ENCODE peak calls at places on chromosomes 11 and 22, in five cellular contexts. One of them, this sample, is unnamed.

GRCh38 chr11:76700177-76701100 is 29.9 kb upstream of the LRRC32 start:
- DNase-seq in spleen: peak; percentile 49
- DNase-seq in mammary epithelial cell: peak; percentile 12
- DNase-seq in cardiac muscle cell: no peak
- DNase-seq in GM23338: no peak
- DNase-seq in this sample: peak; percentile 84

GRCh38 chr11:59901306-59901705 is 22.7 kb downstream of the OOSP3 start:
- DNase-seq in spleen: no peak
- DNase-seq in mammary epithelial cell: peak; percentile 85
- DNase-seq in cardiac muscle cell: no peak
- DNase-seq in GM23338: no peak
- DNase-seq in this sample: no peak

GRCh38 chr22:40749829-40750228 is 69.3 kb downstream of the SLC25A17 start:
- DNase-seq in spleen: no peak
- DNase-seq in mammary epithelial cell: no peak
- DNase-seq in cardiac muscle cell: no peak
- DNase-seq in GM23338: no peak
- DNase-seq in this sample: no peak

GRCh38 chr11:61698173-61698965 is 18.2 kb downstream of the DAGLA start:
- DNase-seq in spleen: no peak
- DNase-seq in mammary epithelial cell: no peak
- DNase-seq in cardiac muscle cell: no peak
- DNase-seq in GM23338: no peak
- DNase-seq in this sample: no peak

GRCh38 chr22:32964411-32965057 is 93.6 kb downstream of the SYN3 start:
- DNase-seq in spleen: no peak
- DNase-seq in mammary epithelial cell: peak; percentile 74
- DNase-seq in cardiac muscle cell: no peak
- DNase-seq in GM23338: no peak
- DNase-seq in this sample: no peak

GRCh38 chr11:92528051-92528450 is 303.4 kb downstream of the FAT3 start:
- DNase-seq in spleen: no peak
- DNase-seq in mammary epithelial cell: peak; percentile 83
- DNase-seq in cardiac muscle cell: no peak
- DNase-seq in GM23338: no peak
- DNase-seq in this sample: no peak

GRCh38 chr11:61598886-61599868 is 18.3 kb upstream of the SYT7 start:
- DNase-seq in spleen: no peak
- DNase-seq in mammary epithelial cell: no peak
- DNase-seq in cardiac muscle cell: peak; percentile 23
- DNase-seq in GM23338: peak; percentile 71
- DNase-seq in this sample: peak; percentile 39

GRCh38 chr11:58524232-58525036 is 16.5 kb upstream of the OR5B21 start:
- DNase-seq in spleen: no peak
- DNase-seq in mammary epithelial cell: peak; percentile 63
- DNase-seq in cardiac muscle cell: peak; percentile 83
- DNase-seq in GM23338: peak; percentile 92
- DNase-seq in this sample: peak; percentile 46

GRCh38 chr22:50640857-50641647 is 13.1 kb upstream of the ARSA start:
- DNase-seq in spleen: no peak
- DNase-seq in mammary epithelial cell: no peak
- DNase-seq in cardiac muscle cell: no peak
- DNase-seq in GM23338: no peak
- DNase-seq in this sample: no peak

GRCh38 chr22:25013634-25014033 is 61.1 kb downstream of the KIAA1671 start:
- DNase-seq in spleen: no peak
- DNase-seq in mammary epithelial cell: peak; percentile 52
- DNase-seq in cardiac muscle cell: no peak
- DNase-seq in GM23338: no peak
- DNase-seq in this sample: no peak
- H3K27ac ChIP-seq in spleen: no peak overlapping the region
- H3K27ac ChIP-seq in mammary epithelial cell: no peak overlapping the region
- H3K27ac ChIP-seq in cardiac muscle cell: peak overlapping the region; percentile 87
- H3K27ac ChIP-seq in GM23338: no peak overlapping the region
- H3K27ac ChIP-seq in this sample: no peak overlapping the region

DNA sequence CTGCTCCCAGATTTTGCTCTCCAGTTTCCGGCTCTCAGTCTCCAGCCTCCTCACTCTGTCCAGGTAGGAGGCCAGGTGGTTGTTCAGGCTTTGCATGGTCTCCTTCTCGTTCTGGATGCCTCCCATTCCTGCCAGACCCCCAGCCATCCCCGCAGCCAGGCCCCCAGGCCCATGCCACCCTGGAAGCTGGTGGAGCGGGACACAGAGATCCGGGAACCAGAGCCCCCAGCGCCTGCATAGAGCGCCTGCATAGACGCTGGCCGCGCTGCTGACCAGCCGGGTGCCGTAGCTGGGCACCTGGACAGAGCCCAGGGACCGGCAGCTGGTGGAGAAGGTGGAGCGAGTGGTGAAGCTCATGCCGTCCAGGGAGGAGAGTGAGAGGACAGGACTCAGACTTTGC is 82.7 kb upstream of the LDLRAD3 start:
- DNase-seq in spleen: no peak
- DNase-seq in mammary epithelial cell: no peak
- DNase-seq in cardiac muscle cell: no peak
- DNase-seq in GM23338: no peak
- DNase-seq in this sample: no peak
- H3K4me3 ChIP-seq in spleen: no peak overlapping the region
- H3K4me3 ChIP-seq in mammary epithelial cell: no peak overlapping the region
- H3K4me3 ChIP-seq in cardiac muscle cell: no peak overlapping the region
- H3K4me3 ChIP-seq in GM23338: no peak overlapping the region
- H3K4me3 ChIP-seq in this sample: no peak overlapping the region

GRCh38 chr22:37930270-37930951 is 23.0 kb downstream of the C22orf23 start:
- DNase-seq in spleen: no peak
- DNase-seq in mammary epithelial cell: no peak
- DNase-seq in cardiac muscle cell: no peak
- DNase-seq in GM23338: peak; percentile 61
- DNase-seq in this sample: peak; percentile 33
- TF ChIP-seq CTCF in spleen: no peak
- TF ChIP-seq CTCF in mammary epithelial cell: peak; percentile 18
- TF ChIP-seq CTCF in cardiac muscle cell: peak; percentile 53
- TF ChIP-seq CTCF in GM23338: peak; percentile 69
- TF ChIP-seq CTCF in this sample: peak; percentile 63

DNA sequence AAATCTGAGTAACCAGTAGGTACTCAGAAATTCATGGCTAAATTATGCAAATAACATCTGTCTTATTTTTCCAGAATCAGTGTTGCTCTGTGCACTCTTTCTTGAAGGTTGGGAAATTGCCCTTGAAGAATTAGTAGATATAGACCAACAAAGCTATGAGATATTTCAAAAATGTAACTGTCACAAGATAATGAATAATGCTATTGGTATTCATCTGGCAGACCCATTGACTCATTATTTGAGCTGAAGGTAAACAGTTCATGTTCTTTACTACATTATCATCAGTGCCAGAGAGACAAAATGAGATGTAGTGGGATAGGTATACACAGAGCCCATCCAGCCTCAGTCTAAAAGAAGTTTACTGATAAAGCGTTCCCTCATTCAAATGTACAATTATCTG is 274.7 kb downstream of the CASP12 start:
- DNase-seq in spleen: no peak
- DNase-seq in mammary epithelial cell: peak; percentile 31
- DNase-seq in cardiac muscle cell: no peak
- DNase-seq in GM23338: no peak
- DNase-seq in this sample: no peak
- H3K27ac ChIP-seq in spleen: no peak overlapping the region
- H3K27ac ChIP-seq in mammary epithelial cell: no peak overlapping the region
- H3K27ac ChIP-seq in cardiac muscle cell: no peak overlapping the region
- H3K27ac ChIP-seq in GM23338: peak overlapping the region; percentile 70
- H3K27ac ChIP-seq in this sample: no peak overlapping the region

DNA sequence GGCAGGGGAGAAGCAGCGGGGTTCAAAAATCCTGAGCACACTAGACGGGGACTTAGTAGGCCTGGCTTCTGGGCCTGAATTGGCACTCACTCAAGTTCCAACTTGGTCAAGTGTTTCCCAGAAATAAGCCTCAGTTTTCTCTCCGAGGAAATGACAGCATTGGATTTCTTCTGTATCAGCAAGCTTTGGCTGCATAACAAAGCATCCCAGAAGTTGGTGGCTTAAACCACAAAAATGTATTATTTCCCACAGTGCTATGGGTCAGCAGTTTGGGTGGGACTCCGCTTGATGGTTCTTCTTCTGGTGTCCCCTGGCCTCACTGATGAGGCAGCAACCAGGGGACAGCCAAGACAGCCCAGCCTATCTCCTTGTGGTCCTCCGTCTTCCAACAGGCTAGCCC is 1.6 kb upstream of the CYTH4 start:
- DNase-seq in spleen: no peak
- DNase-seq in mammary epithelial cell: no peak
- DNase-seq in cardiac muscle cell: no peak
- DNase-seq in GM23338: no peak
- DNase-seq in this sample: no peak
- H3K4me3 ChIP-seq in spleen: no peak overlapping the region
- H3K4me3 ChIP-seq in mammary epithelial cell: no peak overlapping the region
- H3K4me3 ChIP-seq in cardiac muscle cell: no peak overlapping the region
- H3K4me3 ChIP-seq in GM23338: no peak overlapping the region
- H3K4me3 ChIP-seq in this sample: no peak overlapping the region

GRCh38 chr11:85423794-85424193 is 203.3 kb downstream of the DLG2 start:
- DNase-seq in spleen: no peak
- DNase-seq in mammary epithelial cell: no peak
- DNase-seq in cardiac muscle cell: no peak
- DNase-seq in GM23338: no peak
- DNase-seq in this sample: no peak
- TF ChIP-seq CTCF in spleen: no peak
- TF ChIP-seq CTCF in mammary epithelial cell: no peak
- TF ChIP-seq CTCF in cardiac muscle cell: no peak
- TF ChIP-seq CTCF in GM23338: no peak
- TF ChIP-seq CTCF in this sample: no peak

GRCh38 chr22:20519558-20519957 is 12.1 kb downstream of the MED15 start:
- DNase-seq in spleen: no peak
- DNase-seq in mammary epithelial cell: no peak
- DNase-seq in cardiac muscle cell: no peak
- DNase-seq in GM23338: no peak
- DNase-seq in this sample: no peak
- H3K27ac ChIP-seq in spleen: no peak overlapping the region
- H3K27ac ChIP-seq in mammary epithelial cell: no peak overlapping the region
- H3K27ac ChIP-seq in cardiac muscle cell: no peak overlapping the region
- H3K27ac ChIP-seq in GM23338: no peak overlapping the region
- H3K27ac ChIP-seq in this sample: no peak overlapping the region

DNA sequence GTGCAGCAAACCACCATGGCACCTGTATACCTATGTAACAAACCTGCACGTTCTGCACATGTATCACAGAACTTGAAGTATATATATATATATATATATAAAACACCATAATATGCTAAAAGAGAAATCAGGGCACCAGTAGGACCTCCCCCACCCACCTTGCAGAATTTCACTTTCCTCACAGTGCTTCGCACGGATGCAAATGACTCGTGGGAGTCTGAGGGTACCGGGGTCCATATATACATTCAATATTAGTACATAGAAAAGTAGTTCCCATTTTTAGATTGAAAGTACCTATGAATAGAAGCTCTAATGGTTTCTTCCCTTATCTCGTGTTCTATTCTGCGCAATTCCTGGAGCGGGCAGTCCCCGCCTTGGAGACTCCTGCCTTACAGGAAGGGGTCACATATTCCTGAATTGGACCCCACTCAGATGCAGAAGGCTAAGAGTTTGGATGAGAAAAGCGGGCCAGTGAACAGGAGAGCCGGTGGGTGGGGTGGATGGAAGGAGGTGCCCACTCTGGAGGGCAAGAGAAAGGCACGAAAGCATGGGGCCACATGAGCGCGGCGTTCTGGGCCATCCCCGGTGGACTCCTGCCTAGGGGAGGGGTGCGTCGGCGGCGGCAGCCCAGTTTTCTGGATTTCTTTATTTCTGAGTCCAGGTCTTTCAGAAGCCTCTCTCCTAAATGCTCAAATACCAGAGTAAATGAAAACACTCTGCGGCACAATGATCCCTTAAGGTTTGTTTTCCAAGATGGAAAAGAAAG is 136.3 kb downstream of the ETS1 start:
- DNase-seq in spleen: no peak
- DNase-seq in mammary epithelial cell: no peak
- DNase-seq in cardiac muscle cell: no peak
- DNase-seq in GM23338: no peak
- DNase-seq in this sample: no peak
- H3K4me3 ChIP-seq in spleen: no peak overlapping the region
- H3K4me3 ChIP-seq in mammary epithelial cell: no peak overlapping the region
- H3K4me3 ChIP-seq in cardiac muscle cell: no peak overlapping the region
- H3K4me3 ChIP-seq in GM23338: no peak overlapping the region
- H3K4me3 ChIP-seq in this sample: no peak overlapping the region

DNA sequence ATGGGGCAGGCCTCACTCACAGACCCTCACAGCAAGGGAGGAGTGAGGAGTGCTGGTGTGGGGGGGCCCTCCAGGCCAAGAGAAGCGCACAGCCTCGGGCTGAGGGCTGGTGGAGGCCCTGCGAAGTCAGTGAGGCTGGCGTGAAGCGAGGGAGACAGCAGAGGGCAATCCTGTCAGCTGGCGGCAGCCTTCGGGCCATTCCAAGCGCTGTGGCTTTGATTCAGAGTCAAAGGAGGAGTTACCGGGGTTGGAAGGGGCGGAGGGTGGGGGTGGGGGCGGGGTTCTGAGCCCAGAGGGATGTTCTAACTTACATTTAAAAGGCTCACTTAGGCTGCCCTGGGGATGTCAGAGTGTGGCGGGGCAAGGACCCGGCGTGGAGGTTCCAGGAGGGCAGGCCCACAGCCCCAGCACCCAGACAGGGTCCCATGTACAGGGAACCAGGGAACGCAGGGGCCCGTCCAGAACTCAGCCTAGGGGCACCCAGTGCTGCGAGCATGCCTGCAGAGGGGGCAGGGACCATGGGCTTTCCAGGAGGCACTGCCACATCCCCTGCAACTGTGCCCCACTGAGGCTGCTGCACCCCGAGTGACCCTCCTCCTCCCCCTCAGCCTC is 39.5 kb upstream of the TTLL12 start:
- DNase-seq in spleen: no peak
- DNase-seq in mammary epithelial cell: no peak
- DNase-seq in cardiac muscle cell: peak; percentile 67
- DNase-seq in GM23338: peak; percentile 87
- DNase-seq in this sample: peak; percentile 73
- TF ChIP-seq CTCF in spleen: no peak
- TF ChIP-seq CTCF in mammary epithelial cell: no peak
- TF ChIP-seq CTCF in cardiac muscle cell: no peak
- TF ChIP-seq CTCF in GM23338: no peak
- TF ChIP-seq CTCF in this sample: peak; percentile 37